ENCODE peak calls at places on chromosomes 7 and 10, in five cellular contexts. W, L, M, J and P are unnamed samples.

GRCh38 chr7:19117870-19118608 is 603 bp upstream of the TWIST1 start:
- DNase-seq in J (peak), L (no peak), M (no peak), W (no peak), P (no peak)

GRCh38 chr10:104614245-104614831 is 26.8 kb upstream of the SORCS3 start:
- DNase-seq in J (no peak), L (peak), M (no peak), W (no peak), P (no peak)

GRCh38 chr7:155793720-155794119 is 18.5 kb downstream of the SHH start:
- DNase-seq in L (no peak), M (no peak), J (no peak), W (no peak), P (no peak)

GRCh38 chr7:95901006-95901405 is 128.7 kb downstream of the DYNC1I1 start:
- DNase-seq in W (no peak), M (no peak), J (no peak), L (no peak), P (no peak)

GRCh38 chr10:17181751-17182150 is 19.7 kb downstream of the TRDMT1 start:
- DNase-seq in M (no peak), L (no peak), W (no peak), J (peak), P (no peak)

GRCh38 chr10:88230251-88230650 is 352.9 kb downstream of the RNLS start:
- DNase-seq in L (no peak), J (no peak), W (no peak), M (no peak), P (no peak)

GRCh38 chr10:91409069-91409868 is 875 bp upstream of the HECTD2 start:
- DNase-seq in L (peak), J (peak), W (peak), M (peak), P (no peak)

GRCh38 chr10:70274643-70275042 is 9.2 kb downstream of the NPFFR1 start:
- DNase-seq in M (no peak), W (peak), J (peak), L (peak), P (no peak)

GRCh38 chr10:10053051-10053450 is 964.6 kb upstream of the CELF2 start:
- DNase-seq in J (no peak), L (no peak), M (no peak), W (no peak), P (no peak)

GRCh38 chr7:155815332-155816191 is 3.3 kb upstream of the SHH start:
- DNase-seq in L (peak), M (no peak), W (peak), J (peak), P (no peak)

GRCh38 chr10:29130190-29130673 is 158.6 kb upstream of the LYZL1 start:
- DNase-seq in W (no peak), J (peak), L (peak), M (no peak), P (no peak)

GRCh38 chr7:100476903-100477870 is 1.8 kb downstream of the TSC22D4 start:
- DNase-seq in L (no peak), W (no peak), M (no peak), J (no peak), P (no peak)

GRCh38 chr10:121654021-121654545 is 55.8 kb upstream of the FGFR2 start:
- DNase-seq in J (no peak), M (no peak), L (peak), W (no peak), P (no peak)

GRCh38 chr10:114044251-114045070 is 795 bp downstream of the ADRB1 start:
- DNase-seq in W (no peak), J (no peak), L (no peak), M (no peak), P (no peak)